ENCODE peak calls at places on chromosomes 16 and 17, in ten cellular contexts. W is kidney glomerular epithelial cell; T is stimulated activated CD8-positive, alpha-beta memory T cell treated with anti-CD3 and anti-CD28 coated beads, Interleukin-15, amount 100 ng/mL, for 48 hours; Z is stimulated activated CD4-positive, alpha-beta T cell treated with anti-CD3 and anti-CD28 coated beads, Interleukin-1b, Interleukin-23, amount 100 ng/mL, for 4 hours; M is uterus; K is progenitor cell of endocrine pancreas; V is Right ventricle myocardium superior; Y is psoas muscle; U is adrenal gland; J is CD4-positive, alpha-beta T cell. N is an unnamed sample.

GRCh38 chr17:69500911-69501429 is 86.5 kb downstream of the MAP2K6 start:
- DNase-seq in J (no peak), Z (no peak), K (no peak), M (no peak), Y (no peak), V (no peak), U (no peak), W (no peak), T (no peak), N (no peak)

GRCh38 chr16:85584192-85584757 is 28.8 kb upstream of the GSE1 start:
- DNase-seq in U (no peak), K (no peak), T (no peak), Z (no peak), W (no peak), M (no peak), V (no peak), J (no peak), Y (no peak), N (no peak)

GRCh38 chr17:50352072-50352692 is 6.3 kb downstream of the XYLT2 start:
- DNase-seq in Y (no peak), M (no peak), J (no peak), Z (no peak), W (no peak), V (peak), U (peak), K (no peak), T (no peak), N (no peak)

GRCh38 chr16:17369441-17369951 is 101.3 kb downstream of the XYLT1 start:
- DNase-seq in M (peak), Y (peak), V (peak), T (peak), K (no peak), W (no peak), Z (peak), U (peak), J (peak), N (no peak)

GRCh38 chr17:57911834-57912673 is 43.2 kb downstream of the CUEDC1 start:
- DNase-seq in K (no peak), Y (peak), Z (no peak), M (peak), V (peak), T (no peak), U (peak), J (no peak), W (no peak), N (no peak)

GRCh38 chr17:70609566-70609965 is 440.2 kb downstream of the KCNJ2 start:
- DNase-seq in K (no peak), W (no peak), U (no peak), J (no peak), Y (no peak), V (no peak), T (no peak), Z (no peak), M (no peak), N (no peak)

GRCh38 chr17:36933174-36934143 is 3.8 kb upstream of the LHX1 start:
- DNase-seq in K (no peak), T (no peak), J (no peak), U (no peak), M (no peak), W (no peak), V (no peak), Z (no peak), Y (peak), N (no peak)

GRCh38 chr17:3845361-3845753 is 689 bp downstream of the NCBP3 start:
- DNase-seq in K (no peak), W (peak), T (peak), U (peak), J (no peak), Z (peak), V (no peak), Y (no peak), M (no peak), N (no peak)